ENCODE peak calls at places on chromosomes 4 and X, in six cellular contexts. K, E, L, W, H and M are unnamed samples.

GRCh38 chr4:118772149-118773081 is 63.5 kb downstream of the SEC24D start:
- DNase-seq in W (no peak), L (no peak), E (no peak), H (no peak), K (peak; percentile 51), M (no peak)

GRCh38 chr4:107688421-107688820 is 31.6 kb downstream of the PAPSS1 start:
- DNase-seq in E (no peak), L (no peak), W (no peak), H (no peak), K (no peak), M (no peak)

GRCh38 chrX:24925430-24925829 is 90.3 kb downstream of the ARX start:
- DNase-seq in H (no peak), K (no peak), E (no peak), W (no peak), L (no peak), M (no peak)

GRCh38 chr4:69999420-69999819 is 3.7 kb downstream of the STATH start:
- DNase-seq in K (no peak), E (no peak), W (no peak), H (no peak), L (no peak), M (no peak)

GRCh38 chr4:82661601-82662000 is 99.8 kb upstream of the TMEM150C start:
- DNase-seq in L (no peak), W (no peak), E (no peak), H (no peak), K (no peak), M (no peak)

GRCh38 chrX:131729295-131729694 is 185.4 kb downstream of the OR13H1 start:
- DNase-seq in H (no peak), W (no peak), L (no peak), K (no peak), E (peak; percentile 93), M (no peak)

GRCh38 chr4:169307581-169307980 is 36.8 kb upstream of the SH3RF1 start:
- DNase-seq in L (no peak), W (no peak), E (no peak), H (no peak), K (peak; percentile 55), M (no peak)

GRCh38 chrX:137052641-137053235 is 18.9 kb upstream of the GPR101 start:
- DNase-seq in L (no peak), E (no peak), K (no peak), W (no peak), H (peak; percentile 17), M (no peak)

GRCh38 chr4:46933686-46934085 is 24.6 kb upstream of the COX7B2 start:
- DNase-seq in W (no peak), H (no peak), K (no peak), E (no peak), L (no peak), M (no peak)

GRCh38 chr4:128060130-128060619 is 937 bp upstream of the LARP1B start:
- DNase-seq in W (no peak), K (no peak), L (no peak), E (no peak), H (no peak), M (peak; percentile 24)

GRCh38 chr4:144647095-144647959 is 1.4 kb downstream of the HHIP start:
- DNase-seq in K (peak; percentile 25), E (no peak), W (no peak), L (no peak), H (no peak), M (peak; percentile 58)

GRCh38 chr4:52579602-52580272 is 79.4 kb downstream of the USP46 start:
- DNase-seq in W (no peak), L (no peak), E (no peak), K (no peak), H (no peak), M (no peak)

GRCh38 chr4:123587983-123588494 is 191.4 kb downstream of the SPRY1 start:
- DNase-seq in K (peak; percentile 79), W (no peak), H (no peak), E (peak; percentile 69), L (peak; percentile 64), M (peak; percentile 98)

GRCh38 chr4:123589361-123589760 is 192.8 kb downstream of the SPRY1 start:
- DNase-seq in L (no peak), K (no peak), W (no peak), H (no peak), E (no peak), M (no peak)

GRCh38 chr4:123588631-123589223 is 192.1 kb downstream of the SPRY1 start:
- DNase-seq in W (no peak), K (peak; percentile 19), H (no peak), L (peak; percentile 78), E (no peak), M (peak; percentile 87)

GRCh38 chr4:123593655-123594054 is 197.1 kb downstream of the SPRY1 start:
- DNase-seq in K (no peak), H (no peak), E (no peak), L (no peak), W (no peak), M (no peak)

DNA sequence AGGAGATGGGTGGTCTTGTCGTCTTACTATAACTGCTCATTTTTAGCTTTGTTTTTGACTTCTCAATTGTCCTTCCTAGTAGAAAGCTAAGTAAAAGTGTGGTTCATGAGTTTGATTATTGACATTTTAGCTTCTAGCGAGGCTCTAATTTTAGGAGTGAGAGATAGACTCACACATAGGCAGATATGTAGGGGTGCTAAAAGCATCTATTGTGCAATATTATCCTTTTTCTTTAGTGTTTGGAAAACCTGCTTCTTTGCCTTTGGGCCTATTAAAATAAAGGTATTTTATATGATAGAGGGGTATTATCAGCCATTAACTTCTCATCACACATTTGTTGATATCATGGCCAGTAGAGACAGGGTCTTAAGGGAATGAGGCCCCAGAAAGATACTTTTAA is 195.3 kb downstream of the SPRY1 start:
- DNase-seq in E (no peak), H (no peak), W (no peak), L (no peak), K (no peak), M (no peak)
- H3K4me1 ChIP-seq in E (peaks cover 6% of the 10 kb centered on the region), H (no peaks in the 10 kb centered on the region), W (peaks cover 11% of the 10 kb centered on the region), L (peaks cover 24% of the 10 kb centered on the region), K (peaks cover 19% of the 10 kb centered on the region), M (peaks cover 18% of the 10 kb centered on the region)

GRCh38 chrX:107715331-107716044 is 60.1 kb downstream of the TSC22D3 start:
- DNase-seq in W (no peak), K (no peak), E (peak; percentile 62), L (peak; percentile 55), H (no peak), M (no peak)

GRCh38 chrX:107716816-107717700 is 58.5 kb downstream of the TSC22D3 start:
- DNase-seq in W (peak; percentile 88), H (peak; percentile 86), K (peak; percentile 89), L (peak; percentile 96), E (peak; percentile 96), M (peak; percentile 56)

GRCh38 chrX:107716045-107716684 is 59.4 kb downstream of the TSC22D3 start:
- DNase-seq in E (peak; percentile 64), H (peak; percentile 10), W (peak; percentile 70), L (peak; percentile 66), K (peak; percentile 70), M (peak; percentile 65)

GRCh38 chrX:107721318-107721717 is 54.3 kb downstream of the TSC22D3 start:
- DNase-seq in W (no peak), H (no peak), E (no peak), L (peak; percentile 74), K (no peak), M (no peak)

GRCh38 chrX:107718156-107718621 is 57.4 kb downstream of the TSC22D3 start:
- DNase-seq in H (peak; percentile 70), E (peak; percentile 94), L (peak; percentile 92), K (peak; percentile 92), W (no peak), M (peak; percentile 79)
- H3K4me3 ChIP-seq in H (no peak overlapping the region), E (peak overlapping the region; percentile 87), L (peak overlapping the region; percentile 86), K (no peak overlapping the region), W (no peak overlapping the region), M (no peak overlapping the region)

GRCh38 chr4:56356650-56357049 is 30.6 kb downstream of the AASDH start:
- DNase-seq in E (no peak), H (no peak), L (no peak), K (no peak), W (no peak), M (no peak)
- H3K4me1 ChIP-seq in E (no peaks in the 10 kb centered on the region), H (no peaks in the 10 kb centered on the region), L (no peaks in the 10 kb centered on the region), K (no peaks in the 10 kb centered on the region), W (no peaks in the 10 kb centered on the region), M (no peaks in the 10 kb centered on the region)

GRCh38 chrX:80026116-80026515 is 11.6 kb downstream of the TBX22 start:
- DNase-seq in H (no peak), W (no peak), K (no peak), L (no peak), E (no peak), M (no peak)

GRCh38 chrX:80021611-80022010 is 7.1 kb downstream of the TBX22 start:
- DNase-seq in H (no peak), L (no peak), E (no peak), K (no peak), W (no peak), M (no peak)

DNA sequence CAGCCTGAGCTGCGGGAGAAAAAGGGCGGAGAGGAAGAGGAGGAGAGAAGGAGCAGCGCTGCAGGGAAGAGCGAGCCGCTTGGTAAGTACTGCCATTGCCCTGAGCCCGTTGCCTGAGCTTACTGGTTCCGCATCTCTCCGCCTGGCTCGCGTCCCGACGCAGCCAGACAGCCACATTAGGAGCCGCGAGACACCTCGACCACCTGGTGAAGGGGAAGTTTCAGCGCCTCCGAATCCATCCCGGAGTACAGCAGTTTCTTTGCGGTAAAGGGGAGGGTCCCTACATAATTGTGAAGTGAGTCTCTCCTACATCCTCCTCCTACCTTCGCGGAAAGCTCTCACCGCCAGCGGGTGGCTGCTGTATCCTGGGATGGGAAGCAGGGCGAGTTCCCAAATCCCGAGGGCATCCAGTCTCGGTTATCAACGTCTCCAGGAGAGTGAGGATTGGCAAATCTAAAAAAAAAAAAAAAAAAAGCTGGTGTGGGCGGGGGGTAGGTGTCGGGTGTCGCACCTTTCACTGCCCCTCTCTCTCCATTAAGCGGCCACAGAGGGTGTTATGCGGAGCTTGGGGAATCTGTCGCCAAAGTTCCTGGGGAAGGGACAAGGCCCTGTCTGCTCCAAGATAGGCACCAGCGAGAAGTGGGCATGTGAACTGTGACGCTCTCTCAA is 7.9 kb downstream of the TBX22 start:
- DNase-seq in E (no peak), L (no peak), K (peak; percentile 8), H (no peak), W (no peak), M (no peak)
- H3K4me3 ChIP-seq in E (peak overlapping the region; percentile 57), L (peak overlapping the region; percentile 38), K (no peak overlapping the region), H (no peak overlapping the region), W (peak overlapping the region; percentile 21), M (no peak overlapping the region)

GRCh38 chrX:20374450-20374849 is 107.7 kb upstream of the RPS6KA3 start:
- DNase-seq in K (no peak), L (no peak), W (no peak), E (no peak), H (no peak), M (no peak)

GRCh38 chrX:20373063-20373462 is 106.4 kb upstream of the RPS6KA3 start:
- DNase-seq in W (no peak), K (peak; percentile 12), E (no peak), L (no peak), H (no peak), M (no peak)

GRCh38 chrX:20378291-20378920 is 111.7 kb upstream of the RPS6KA3 start:
- DNase-seq in E (no peak), W (no peak), H (no peak), K (peak; percentile 53), L (no peak), M (no peak)

GRCh38 chrX:20372533-20372932 is 105.8 kb upstream of the RPS6KA3 start:
- DNase-seq in H (no peak), L (no peak), K (no peak), E (no peak), W (no peak), M (no peak)

GRCh38 chrX:20374866-20375530 is 108.3 kb upstream of the RPS6KA3 start:
- DNase-seq in H (no peak), W (no peak), L (no peak), K (peak; percentile 24), E (no peak), M (no peak)
- H3K4me1 ChIP-seq in H (peaks cover 6% of the 10 kb centered on the region), W (peaks cover 9% of the 10 kb centered on the region), L (no peaks in the 10 kb centered on the region), K (no peaks in the 10 kb centered on the region), E (no peaks in the 10 kb centered on the region), M (no peaks in the 10 kb centered on the region)

GRCh38 chr4:38803833-38804653 is 548 bp downstream of the TLR1 start:
- DNase-seq in L (no peak), E (no peak), K (no peak), H (peak; percentile 28), W (no peak), M (no peak)
- H3K4me3 ChIP-seq in L (peak overlapping the region; percentile 37), E (peak overlapping the region; percentile 52), K (no peak overlapping the region), H (peak overlapping the region; percentile 44), W (peak overlapping the region; percentile 43), M (no peak overlapping the region)